ENCODE peak calls at places on chromosomes 11 and 22, in four cellular contexts. F is LoVo, D is T-helper 9 cell, C is body of pancreas. G is an unnamed sample.

GRCh38 chr22:31898911-31899310 is 45.4 kb upstream of the YWHAH start:
- DNase-seq in D (no peak), C (no peak), F (no peak), G (no peak)

GRCh38 chr11:11230802-11231562 is 122.1 kb downstream of the CSNK2A3 start:
- DNase-seq in D (peak), F (no peak), C (no peak), G (no peak)

GRCh38 chr22:42856179-42856864 is 751 bp downstream of the ARFGAP3 start:
- DNase-seq in F (peak), C (peak), D (peak), G (peak)

GRCh38 chr11:1358286-1358685 is 31.4 kb upstream of the BRSK2 start:
- DNase-seq in D (no peak), F (no peak), C (no peak), G (no peak)

GRCh38 chr11:61930936-61931335 is 13.6 kb upstream of the RAB3IL1 start:
- DNase-seq in F (no peak), D (no peak), C (no peak), G (no peak)

GRCh38 chr22:44537016-44537936 is 39.2 kb upstream of the RTL6 start:
- DNase-seq in D (no peak), C (no peak), F (no peak), G (no peak)

GRCh38 chr11:13337986-13338436 is 60.4 kb downstream of the BMAL1 start:
- DNase-seq in C (no peak), F (no peak), D (no peak), G (no peak)

GRCh38 chr22:30539368-30539767 is 7.2 kb downstream of the SEC14L6 start:
- DNase-seq in C (no peak), F (no peak), D (no peak), G (no peak)

GRCh38 chr11:134469627-134470026 is 57.6 kb upstream of the B3GAT1 start:
- DNase-seq in C (no peak), D (no peak), F (no peak), G (no peak)

GRCh38 chr11:34564406-34564805 is 50.8 kb upstream of the ELF5 start:
- DNase-seq in D (no peak), C (no peak), F (peak), G (no peak)

GRCh38 chr11:44989831-44990566 is 39.3 kb upstream of the TP53I11 start:
- DNase-seq in D (no peak), C (peak), F (no peak), G (no peak)

GRCh38 chr11:65437436-65438227 is 15.0 kb downstream of the NEAT1 start:
- DNase-seq in D (no peak), C (no peak), F (no peak), G (no peak)

GRCh38 chr11:79834015-79834414 is 393.2 kb upstream of the TENM4 start:
- DNase-seq in D (no peak), C (no peak), F (no peak), G (no peak)

GRCh38 chr11:78478536-78478935 is 60.9 kb upstream of the GAB2 start:
- DNase-seq in C (no peak), D (no peak), F (no peak), G (no peak)

GRCh38 chr11:75632962-75633361 is 35.9 kb downstream of the MAP6 start:
- DNase-seq in D (no peak), F (no peak), C (no peak), G (no peak)

GRCh38 chr11:27933992-27934829 is 173.7 kb downstream of the KIF18A start:
- DNase-seq in C (no peak), D (no peak), F (peak), G (no peak)

GRCh38 chr11:14687456-14687855 is 43.9 kb downstream of the PDE3B start:
- DNase-seq in D (no peak), F (no peak), C (peak), G (no peak)

GRCh38 chr11:109619498-109619897 is 197.5 kb downstream of the C11orf87 start:
- DNase-seq in C (no peak), D (no peak), F (no peak), G (no peak)

GRCh38 chr22:50074551-50075042 is 10.6 kb downstream of the MLC1 start:
- DNase-seq in D (no peak), F (no peak), C (peak), G (no peak)

GRCh38 chr22:36358533-36359171 is 29.1 kb downstream of the MYH9 start:
- DNase-seq in D (no peak), F (no peak), C (no peak), G (no peak)

GRCh38 chr11:71452354-71453020 is 516 bp upstream of the NADSYN1 start:
- DNase-seq in C (peak), D (peak), F (no peak), G (peak)

GRCh38 chr11:11574373-11574772 is 47.4 kb downstream of the GALNT18 start:
- DNase-seq in D (no peak), F (no peak), C (no peak), G (no peak)

GRCh38 chr22:37505989-37506388 is 13.2 kb downstream of the CARD10 start:
- DNase-seq in C (no peak), F (no peak), D (no peak), G (no peak)

GRCh38 chr22:28299760-28300159 is 379.9 kb downstream of the TTC28 start:
- DNase-seq in F (no peak), D (no peak), C (peak), G (no peak)

GRCh38 chr11:133836076-133836548 is 9.2 kb downstream of the SPATA19 start:
- DNase-seq in C (no peak), F (no peak), D (no peak), G (no peak)